ENCODE peak calls at places on chromosomes 6 and 20, in eight cellular contexts. One of them, this sample, is unnamed.

GRCh38 chr6:27478141-27478705 is 5.3 kb upstream of the ZNF184 start:
- DNase-seq in thoracic aorta: no peak
- DNase-seq in Peyer's patch: no peak
- DNase-seq in spleen: no peak
- DNase-seq in AG10803: peak; percentile 24
- DNase-seq in endothelial cell of umbilical vein: no peak
- DNase-seq in fibroblast of villous mesenchyme: peak; percentile 38
- DNase-seq in AG04450: peak; percentile 2
- DNase-seq in this sample: no peak

GRCh38 chr6:36343109-36343508 is 6.4 kb upstream of the BNIP5 start:
- DNase-seq in Peyer's patch: peak; percentile 15
- DNase-seq in spleen: no peak
- DNase-seq in AG10803: no peak
- DNase-seq in thoracic aorta: no peak
- DNase-seq in fibroblast of villous mesenchyme: no peak
- DNase-seq in endothelial cell of umbilical vein: no peak
- DNase-seq in AG04450: no peak
- DNase-seq in this sample: no peak

GRCh38 chr6:68229566-68229965 is 405.5 kb upstream of the ADGRB3 start:
- DNase-seq in spleen: no peak
- DNase-seq in AG04450: no peak
- DNase-seq in thoracic aorta: no peak
- DNase-seq in fibroblast of villous mesenchyme: no peak
- DNase-seq in AG10803: no peak
- DNase-seq in Peyer's patch: no peak
- DNase-seq in endothelial cell of umbilical vein: no peak
- DNase-seq in this sample: no peak

GRCh38 chr6:75283907-75284284 is 696 bp downstream of the TMEM30A start:
- DNase-seq in AG04450: no peak
- DNase-seq in AG10803: no peak
- DNase-seq in fibroblast of villous mesenchyme: no peak
- DNase-seq in thoracic aorta: no peak
- DNase-seq in Peyer's patch: no peak
- DNase-seq in endothelial cell of umbilical vein: no peak
- DNase-seq in spleen: peak; percentile 53
- DNase-seq in this sample: no peak

GRCh38 chr6:14944593-14944992 is 301.3 kb upstream of the JARID2 start:
- DNase-seq in thoracic aorta: no peak
- DNase-seq in Peyer's patch: no peak
- DNase-seq in endothelial cell of umbilical vein: no peak
- DNase-seq in spleen: no peak
- DNase-seq in AG04450: no peak
- DNase-seq in AG10803: no peak
- DNase-seq in fibroblast of villous mesenchyme: peak; percentile 16
- DNase-seq in this sample: no peak

GRCh38 chr20:34083137-34083536 is 28.9 kb downstream of the EIF2S2 start:
- DNase-seq in AG10803: peak; percentile 94
- DNase-seq in spleen: no peak
- DNase-seq in fibroblast of villous mesenchyme: peak; percentile 94
- DNase-seq in thoracic aorta: peak; percentile 38
- DNase-seq in AG04450: peak; percentile 61
- DNase-seq in endothelial cell of umbilical vein: peak; percentile 32
- DNase-seq in Peyer's patch: no peak
- DNase-seq in this sample: no peak

GRCh38 chr6:81023007-81023582 is 729.4 kb downstream of the TENT5A start:
- DNase-seq in thoracic aorta: no peak
- DNase-seq in AG04450: no peak
- DNase-seq in spleen: no peak
- DNase-seq in Peyer's patch: no peak
- DNase-seq in AG10803: no peak
- DNase-seq in endothelial cell of umbilical vein: no peak
- DNase-seq in fibroblast of villous mesenchyme: peak; percentile 3
- DNase-seq in this sample: no peak

GRCh38 chr6:12577124-12577845 is 139.3 kb upstream of the PHACTR1 start:
- DNase-seq in AG04450: no peak
- DNase-seq in spleen: no peak
- DNase-seq in Peyer's patch: no peak
- DNase-seq in AG10803: no peak
- DNase-seq in thoracic aorta: no peak
- DNase-seq in endothelial cell of umbilical vein: no peak
- DNase-seq in fibroblast of villous mesenchyme: peak; percentile 14
- DNase-seq in this sample: peak; percentile 81

DNA sequence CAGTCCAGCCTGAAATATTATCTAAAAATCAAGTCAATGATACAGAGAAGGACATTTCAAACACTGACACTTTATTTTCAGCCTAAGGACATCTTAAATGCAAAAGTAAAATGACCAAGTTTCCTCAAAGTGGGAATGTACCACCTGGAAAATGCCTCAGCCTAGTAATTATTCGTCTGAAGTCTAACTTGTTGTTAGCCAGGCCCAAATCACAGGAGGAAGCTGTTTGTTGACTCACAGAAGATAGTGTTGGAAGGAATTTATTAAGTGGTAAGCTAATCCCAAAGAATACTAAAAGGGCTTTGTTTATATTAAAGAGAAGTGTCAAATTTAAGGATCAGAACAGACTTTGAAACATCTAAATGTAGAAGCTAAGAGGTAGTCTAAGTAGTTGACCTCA is 2.5 kb downstream of the PDE7B start:
- DNase-seq in spleen: no peak
- DNase-seq in thoracic aorta: no peak
- DNase-seq in AG10803: peak; percentile 8
- DNase-seq in fibroblast of villous mesenchyme: peak; percentile 52
- DNase-seq in endothelial cell of umbilical vein: no peak
- DNase-seq in Peyer's patch: no peak
- DNase-seq in AG04450: no peak
- DNase-seq in this sample: no peak
- H3K4me3 ChIP-seq in spleen: no peak overlapping the region
- H3K4me3 ChIP-seq in thoracic aorta: no peak overlapping the region
- H3K4me3 ChIP-seq in AG10803: no peak overlapping the region
- H3K4me3 ChIP-seq in fibroblast of villous mesenchyme: peak overlapping the region; percentile 58
- H3K4me3 ChIP-seq in endothelial cell of umbilical vein: no peak overlapping the region
- H3K4me3 ChIP-seq in Peyer's patch: no peak overlapping the region
- H3K4me3 ChIP-seq in AG04450: peak overlapping the region; percentile 68
- H3K4me3 ChIP-seq in this sample: peak overlapping the region; percentile 51

DNA sequence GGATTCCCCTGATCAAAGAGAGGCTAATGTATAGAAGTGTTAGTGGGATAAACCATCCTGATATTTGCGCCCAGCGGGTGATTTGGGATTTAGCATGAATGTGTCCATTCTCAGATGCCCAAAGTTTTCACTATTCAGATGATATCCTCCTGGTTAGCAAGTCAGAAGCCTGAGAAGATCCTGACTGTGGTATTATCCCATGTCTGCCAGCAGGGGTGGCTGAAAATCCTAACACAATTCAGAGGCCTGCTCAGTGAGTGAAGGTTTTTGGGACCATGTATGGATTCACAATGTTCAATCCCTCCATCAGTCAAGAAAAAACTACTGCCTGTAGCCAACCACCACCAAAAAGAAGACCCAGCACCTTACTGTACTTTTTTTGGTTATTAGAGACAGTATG is 34.1 kb upstream of the SPACA1 start:
- DNase-seq in thoracic aorta: no peak
- DNase-seq in Peyer's patch: no peak
- DNase-seq in fibroblast of villous mesenchyme: no peak
- DNase-seq in AG04450: no peak
- DNase-seq in spleen: no peak
- DNase-seq in endothelial cell of umbilical vein: no peak
- DNase-seq in AG10803: no peak
- DNase-seq in this sample: no peak
- TF ChIP-seq CTCF in thoracic aorta: no peak
- TF ChIP-seq CTCF in Peyer's patch: no peak
- TF ChIP-seq CTCF in fibroblast of villous mesenchyme: peak; percentile 14
- TF ChIP-seq CTCF in AG04450: peak; percentile 21
- TF ChIP-seq CTCF in spleen: no peak
- TF ChIP-seq CTCF in endothelial cell of umbilical vein: no peak
- TF ChIP-seq CTCF in AG10803: peak; percentile 20
- TF ChIP-seq CTCF in this sample: peak; percentile 56

GRCh38 chr6:139369568-139370046 is 4.8 kb downstream of the CITED2 start:
- DNase-seq in Peyer's patch: no peak
- DNase-seq in thoracic aorta: no peak
- DNase-seq in endothelial cell of umbilical vein: peak; percentile 68
- DNase-seq in fibroblast of villous mesenchyme: peak; percentile 99
- DNase-seq in spleen: no peak
- DNase-seq in AG10803: peak; percentile 87
- DNase-seq in AG04450: no peak
- DNase-seq in this sample: peak; percentile 46

GRCh38 chr6:139369068-139369467 is 5.4 kb downstream of the CITED2 start:
- DNase-seq in fibroblast of villous mesenchyme: peak; percentile 36
- DNase-seq in Peyer's patch: no peak
- DNase-seq in AG04450: no peak
- DNase-seq in AG10803: peak; percentile 58
- DNase-seq in endothelial cell of umbilical vein: peak; percentile 12
- DNase-seq in thoracic aorta: no peak
- DNase-seq in spleen: no peak
- DNase-seq in this sample: no peak

GRCh38 chr6:139370707-139371345 is 3.6 kb downstream of the CITED2 start:
- DNase-seq in endothelial cell of umbilical vein: no peak
- DNase-seq in AG04450: no peak
- DNase-seq in AG10803: no peak
- DNase-seq in spleen: no peak
- DNase-seq in fibroblast of villous mesenchyme: no peak
- DNase-seq in thoracic aorta: no peak
- DNase-seq in Peyer's patch: no peak
- DNase-seq in this sample: peak; percentile 44

GRCh38 chr6:139371421-139372253 is 2.8 kb downstream of the CITED2 start:
- DNase-seq in spleen: no peak
- DNase-seq in Peyer's patch: no peak
- DNase-seq in fibroblast of villous mesenchyme: peak; percentile 85
- DNase-seq in AG10803: peak; percentile 56
- DNase-seq in endothelial cell of umbilical vein: peak; percentile 27
- DNase-seq in thoracic aorta: no peak
- DNase-seq in AG04450: no peak
- DNase-seq in this sample: peak; percentile 40

DNA sequence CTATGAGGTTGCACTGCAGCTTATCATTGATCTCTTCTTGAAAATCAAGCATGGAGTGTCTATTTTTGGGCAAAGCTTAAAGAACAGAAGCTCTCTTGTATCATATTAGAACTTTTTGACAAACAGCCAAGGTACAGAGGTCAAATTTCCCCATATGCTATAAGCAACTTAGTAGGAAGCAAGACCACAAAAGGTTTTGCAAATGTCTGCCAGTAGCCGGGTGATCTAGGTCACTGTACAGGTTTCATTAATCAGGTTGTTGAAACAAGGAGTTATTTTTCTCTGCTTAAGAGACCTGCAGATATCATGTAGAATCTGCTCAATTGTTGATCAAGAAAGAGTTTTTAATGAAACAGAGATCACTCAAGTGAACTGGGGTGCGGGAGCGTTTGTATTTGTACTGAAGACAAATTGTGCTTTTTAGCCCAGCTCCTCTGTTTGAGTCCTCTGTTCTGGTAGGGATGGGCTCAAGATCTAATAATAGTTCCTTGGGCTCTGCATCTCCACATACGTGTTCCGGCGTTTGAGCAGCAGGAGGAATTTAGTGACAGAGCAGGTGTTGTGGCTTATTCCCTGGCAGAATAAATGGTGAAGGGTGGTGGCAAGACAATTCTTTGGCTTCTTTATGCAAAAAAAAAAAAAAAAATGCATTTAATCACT is 4.3 kb downstream of the CITED2 start:
- DNase-seq in spleen: no peak
- DNase-seq in fibroblast of villous mesenchyme: peak; percentile 99
- DNase-seq in Peyer's patch: no peak
- DNase-seq in AG04450: no peak
- DNase-seq in thoracic aorta: no peak
- DNase-seq in AG10803: peak; percentile 94
- DNase-seq in endothelial cell of umbilical vein: no peak
- DNase-seq in this sample: peak; percentile 54
- H3K4me3 ChIP-seq in spleen: no peak overlapping the region
- H3K4me3 ChIP-seq in fibroblast of villous mesenchyme: peak overlapping the region; percentile 98
- H3K4me3 ChIP-seq in Peyer's patch: peak overlapping the region; percentile 36
- H3K4me3 ChIP-seq in AG04450: no peak overlapping the region
- H3K4me3 ChIP-seq in thoracic aorta: peak overlapping the region; percentile 96
- H3K4me3 ChIP-seq in AG10803: peak overlapping the region; percentile 16
- H3K4me3 ChIP-seq in endothelial cell of umbilical vein: no peak overlapping the region
- H3K4me3 ChIP-seq in this sample: no peak overlapping the region

GRCh38 chr6:84346372-84346771 is 118.9 kb upstream of the CEP162 start:
- DNase-seq in fibroblast of villous mesenchyme: no peak
- DNase-seq in thoracic aorta: no peak
- DNase-seq in spleen: no peak
- DNase-seq in AG04450: no peak
- DNase-seq in Peyer's patch: no peak
- DNase-seq in endothelial cell of umbilical vein: peak; percentile 4
- DNase-seq in AG10803: peak; percentile 16
- DNase-seq in this sample: no peak
- TF ChIP-seq CTCF in fibroblast of villous mesenchyme: no peak
- TF ChIP-seq CTCF in thoracic aorta: no peak
- TF ChIP-seq CTCF in spleen: no peak
- TF ChIP-seq CTCF in AG04450: peak; percentile 7
- TF ChIP-seq CTCF in Peyer's patch: no peak
- TF ChIP-seq CTCF in endothelial cell of umbilical vein: no peak
- TF ChIP-seq CTCF in AG10803: peak; percentile 51
- TF ChIP-seq CTCF in this sample: peak; percentile 26